ENCODE peak calls at places on chromosomes 11 and 22, in eight cellular contexts. M, J, H, S, G, N, L and P are unnamed samples.

GRCh38 chr11:85299247-85299646 is 327.9 kb downstream of the DLG2 start:
- DNase-seq in J (no peak), H (no peak), G (peak; percentile 30), S (no peak), M (no peak), L (no peak), N (no peak), P (no peak)

GRCh38 chr11:124402326-124402922 is 3.6 kb upstream of the OR8B3 start:
- DNase-seq in M (peak; percentile 67), H (peak; percentile 65), N (peak; percentile 64), J (peak; percentile 58), S (peak; percentile 62), G (peak; percentile 95), L (peak; percentile 30), P (peak; percentile 74)

GRCh38 chr11:22459053-22459452 is 120.9 kb downstream of the SLC17A6 start:
- DNase-seq in J (no peak), S (no peak), M (no peak), N (no peak), H (no peak), G (peak; percentile 80), L (no peak), P (no peak)

GRCh38 chr22:46671824-46672432 is 51.7 kb downstream of the GRAMD4 start:
- DNase-seq in S (no peak), M (no peak), N (no peak), J (no peak), G (no peak), H (no peak), L (no peak), P (no peak)

GRCh38 chr11:1392561-1392960 is 2.8 kb downstream of the BRSK2 start:
- DNase-seq in L (no peak), N (no peak), G (no peak), H (no peak), M (no peak), S (no peak), J (no peak), P (no peak)

GRCh38 chr11:250740-251299 is 14.0 kb downstream of the PSMD13 start:
- DNase-seq in H (no peak), G (peak; percentile 50), N (peak; percentile 57), M (peak; percentile 48), S (peak; percentile 73), J (peak; percentile 67), L (peak; percentile 65), P (no peak)

GRCh38 chr22:21816787-21817496 is 50.5 kb downstream of the MAPK1 start:
- DNase-seq in H (no peak), L (no peak), N (no peak), S (no peak), G (peak; percentile 84), M (peak; percentile 51), J (no peak), P (peak; percentile 67)

GRCh38 chr11:35976434-35976833 is 32.6 kb downstream of the LDLRAD3 start:
- DNase-seq in N (no peak), J (no peak), H (no peak), S (no peak), L (no peak), M (no peak), G (no peak), P (no peak)

GRCh38 chr22:41263704-41264103 is 22.3 kb downstream of the RANGAP1 start:
- DNase-seq in M (no peak), J (no peak), L (no peak), S (no peak), H (no peak), N (no peak), G (no peak), P (no peak)

GRCh38 chr11:61549662-61550568 is 31.0 kb downstream of the SYT7 start:
- DNase-seq in N (no peak), G (no peak), S (no peak), M (peak; percentile 41), J (no peak), H (no peak), L (no peak), P (no peak)

GRCh38 chr11:65290448-65291165 is 24.1 kb upstream of the CDC42EP2 start:
- DNase-seq in H (peak; percentile 87), J (peak; percentile 90), M (peak; percentile 95), N (no peak), L (peak; percentile 77), S (no peak), G (peak; percentile 41), P (peak; percentile 99)

GRCh38 chr11:65417702-65418430 is 4.7 kb upstream of the NEAT1 start:
- DNase-seq in S (no peak), L (peak; percentile 50), J (no peak), N (no peak), H (peak; percentile 61), G (peak; percentile 9), M (no peak), P (no peak)

GRCh38 chr11:10629431-10630002 is 61.1 kb upstream of the LYVE1 start:
- DNase-seq in J (no peak), S (no peak), M (no peak), G (no peak), N (no peak), L (no peak), H (no peak), P (no peak)

GRCh38 chr11:2446590-2447252 is 1.9 kb downstream of the KCNQ1 start:
- DNase-seq in N (no peak), M (no peak), H (peak; percentile 37), S (no peak), J (no peak), G (no peak), L (no peak), P (no peak)

GRCh38 chr22:20027966-20028854 is 7.3 kb downstream of the TANGO2 start:
- DNase-seq in S (no peak), H (no peak), M (no peak), J (no peak), G (peak; percentile 21), L (no peak), N (no peak), P (no peak)

GRCh38 chr22:47564651-47565050 is 802.2 kb downstream of the TBC1D22A start:
- DNase-seq in M (no peak), L (no peak), S (no peak), J (no peak), G (no peak), N (no peak), H (no peak), P (no peak)

GRCh38 chr11:107549954-107550285 is 15.6 kb downstream of the ALKBH8 start:
- DNase-seq in J (no peak), G (no peak), N (no peak), L (no peak), S (no peak), H (no peak), M (no peak), P (no peak)

GRCh38 chr11:46658259-46658658 is 40.9 kb downstream of the ATG13 start:
- DNase-seq in S (no peak), H (no peak), J (no peak), M (no peak), N (no peak), L (no peak), G (no peak), P (peak; percentile 39)

GRCh38 chr22:31575190-31575589 is 78.9 kb downstream of the SFI1 start:
- DNase-seq in G (no peak), S (no peak), M (no peak), L (no peak), N (no peak), H (peak; percentile 57), J (no peak), P (no peak)

GRCh38 chr11:96391698-96392307 is 2.0 kb downstream of the JRKL start:
- DNase-seq in L (no peak), M (no peak), H (no peak), G (peak; percentile 62), N (no peak), S (no peak), J (no peak), P (no peak)
- TF ChIP-seq CTCF in L (no peak), M (no peak), H (no peak), G (peak; percentile 67), N (no peak), S (no peak), J (no peak), P (no peak)

GRCh38 chr11:117945047-117945820 is 16.0 kb upstream of the TMPRSS13 start:
- DNase-seq in G (no peak), S (peak; percentile 53), N (no peak), L (peak; percentile 10), M (no peak), J (peak; percentile 23), H (no peak), P (no peak)
- H3K4me3 ChIP-seq in G (no peak overlapping the region), S (no peak overlapping the region), N (no peak overlapping the region), L (no peak overlapping the region), M (no peak overlapping the region), J (no peak overlapping the region), H (no peak overlapping the region), P (no peak overlapping the region)

GRCh38 chr11:13287026-13287425 is 9.4 kb downstream of the BMAL1 start:
- DNase-seq in L (no peak), M (no peak), N (no peak), S (no peak), H (no peak), J (no peak), G (no peak), P (no peak)

GRCh38 chr11:13288375-13289029 is 10.9 kb downstream of the BMAL1 start:
- DNase-seq in J (no peak), S (no peak), H (no peak), L (no peak), G (peak; percentile 56), N (no peak), M (no peak), P (no peak)

GRCh38 chr11:13290221-13290980 is 12.8 kb downstream of the BMAL1 start:
- DNase-seq in J (no peak), L (no peak), S (no peak), G (peak; percentile 37), H (no peak), N (no peak), M (no peak), P (no peak)

GRCh38 chr11:13287681-13288080 is 10.1 kb downstream of the BMAL1 start:
- DNase-seq in G (peak; percentile 69), N (no peak), L (no peak), H (no peak), S (no peak), J (no peak), M (no peak), P (no peak)

GRCh38 chr11:13289081-13289480 is 11.5 kb downstream of the BMAL1 start:
- DNase-seq in M (no peak), J (no peak), H (no peak), S (peak; percentile 63), N (no peak), G (peak; percentile 36), L (no peak), P (no peak)
- TF ChIP-seq CTCF in M (no peak), J (no peak), H (no peak), S (no peak), N (no peak), G (peak; percentile 26), L (no peak), P (no peak)

GRCh38 chr11:34394771-34395300 is 37.0 kb upstream of the ABTB2 start:
- DNase-seq in S (no peak), G (no peak), J (no peak), H (no peak), M (no peak), N (no peak), L (no peak), P (no peak)

GRCh38 chr11:34395916-34396555 is 38.2 kb upstream of the ABTB2 start:
- DNase-seq in M (no peak), S (no peak), J (no peak), H (no peak), G (peak; percentile 89), N (no peak), L (no peak), P (peak; percentile 41)

DNA sequence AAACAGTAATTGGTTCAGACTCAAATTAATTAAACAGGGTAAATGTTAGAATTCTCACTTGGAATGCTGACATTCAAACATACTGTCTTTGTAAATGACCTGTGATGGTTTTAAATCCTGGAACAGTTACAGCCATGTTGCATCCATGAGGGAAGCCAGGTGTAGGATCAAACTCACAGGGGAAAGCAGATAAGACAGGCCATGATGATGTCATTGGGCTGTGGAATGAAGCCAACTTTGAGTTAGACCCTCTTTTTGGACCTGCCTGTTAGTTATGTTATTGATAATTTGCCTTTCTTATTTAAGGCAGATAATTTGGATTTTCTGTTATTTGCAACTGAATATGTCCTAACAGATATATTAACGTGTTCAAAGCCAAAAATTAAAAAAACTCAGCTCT is 39.3 kb upstream of the ABTB2 start:
- DNase-seq in S (no peak), G (no peak), J (no peak), N (no peak), L (no peak), M (no peak), H (no peak), P (no peak)
- H3K4me3 ChIP-seq in S (no peak overlapping the region), G (no peak overlapping the region), J (no peak overlapping the region), N (no peak overlapping the region), L (no peak overlapping the region), M (no peak overlapping the region), H (no peak overlapping the region), P (no peak overlapping the region)